ENCODE peak calls at places on chromosomes 2 and 18, in six cellular contexts. One of them, this sample, is unnamed.

GRCh38 chr2:106614511-106615291 is 127.5 kb downstream of the CD8B2 start:
- DNase-seq in erythroblast: no peak
- DNase-seq in aorta: no peak
- DNase-seq in transverse colon: peak
- DNase-seq in NCI-H1417: no peak
- DNase-seq in SK-MEL-5: no peak
- DNase-seq in this sample: no peak

GRCh38 chr2:168156661-168157060 is 90.7 kb downstream of the STK39 start:
- DNase-seq in erythroblast: no peak
- DNase-seq in aorta: no peak
- DNase-seq in transverse colon: peak
- DNase-seq in NCI-H1417: no peak
- DNase-seq in SK-MEL-5: no peak
- DNase-seq in this sample: no peak

GRCh38 chr2:110149330-110150220 is 34.0 kb upstream of the MALL start:
- DNase-seq in erythroblast: no peak
- DNase-seq in aorta: no peak
- DNase-seq in transverse colon: no peak
- DNase-seq in NCI-H1417: no peak
- DNase-seq in SK-MEL-5: peak
- DNase-seq in this sample: no peak

GRCh38 chr18:50697509-50697908 is 122.3 kb downstream of the MRO start:
- DNase-seq in erythroblast: no peak
- DNase-seq in aorta: no peak
- DNase-seq in transverse colon: no peak
- DNase-seq in NCI-H1417: no peak
- DNase-seq in SK-MEL-5: no peak
- DNase-seq in this sample: no peak

GRCh38 chr2:156352911-156353310 is 20.4 kb upstream of the NR4A2 start:
- DNase-seq in erythroblast: no peak
- DNase-seq in aorta: no peak
- DNase-seq in transverse colon: no peak
- DNase-seq in NCI-H1417: no peak
- DNase-seq in SK-MEL-5: no peak
- DNase-seq in this sample: no peak

GRCh38 chr2:9174771-9175441 is 31.7 kb upstream of the ASAP2 start:
- DNase-seq in erythroblast: no peak
- DNase-seq in aorta: no peak
- DNase-seq in transverse colon: no peak
- DNase-seq in NCI-H1417: peak
- DNase-seq in SK-MEL-5: peak
- DNase-seq in this sample: no peak

GRCh38 chr18:54269924-54270844 is 867 bp downstream of the POLI start:
- DNase-seq in erythroblast: peak
- DNase-seq in aorta: no peak
- DNase-seq in transverse colon: peak
- DNase-seq in NCI-H1417: peak
- DNase-seq in SK-MEL-5: peak
- DNase-seq in this sample: no peak

GRCh38 chr18:43160509-43160908 is 45.0 kb upstream of the RIT2 start:
- DNase-seq in erythroblast: no peak
- DNase-seq in aorta: no peak
- DNase-seq in transverse colon: no peak
- DNase-seq in NCI-H1417: no peak
- DNase-seq in SK-MEL-5: no peak
- DNase-seq in this sample: no peak

GRCh38 chr2:200964498-200964897 is 1.0 kb upstream of the ORC2 start:
- DNase-seq in erythroblast: peak
- DNase-seq in aorta: no peak
- DNase-seq in transverse colon: no peak
- DNase-seq in NCI-H1417: no peak
- DNase-seq in SK-MEL-5: no peak
- DNase-seq in this sample: no peak

GRCh38 chr2:50347355-50348044 is 684.4 kb downstream of the NRXN1 start:
- DNase-seq in erythroblast: no peak
- DNase-seq in aorta: no peak
- DNase-seq in transverse colon: no peak
- DNase-seq in NCI-H1417: no peak
- DNase-seq in SK-MEL-5: no peak
- DNase-seq in this sample: no peak

GRCh38 chr18:67318651-67319050 is 197.9 kb downstream of the DSEL start:
- DNase-seq in erythroblast: no peak
- DNase-seq in aorta: no peak
- DNase-seq in transverse colon: no peak
- DNase-seq in NCI-H1417: no peak
- DNase-seq in SK-MEL-5: no peak
- DNase-seq in this sample: no peak

GRCh38 chr18:55302337-55302833 is 285.6 kb downstream of the TCF4 start:
- DNase-seq in erythroblast: no peak
- DNase-seq in aorta: no peak
- DNase-seq in transverse colon: no peak
- DNase-seq in NCI-H1417: no peak
- DNase-seq in SK-MEL-5: no peak
- DNase-seq in this sample: no peak

GRCh38 chr2:150178591-150178990 is 308.9 kb downstream of the RND3 start:
- DNase-seq in erythroblast: no peak
- DNase-seq in aorta: no peak
- DNase-seq in transverse colon: no peak
- DNase-seq in NCI-H1417: no peak
- DNase-seq in SK-MEL-5: no peak
- DNase-seq in this sample: no peak

GRCh38 chr18:8661754-8662573 is 43.4 kb upstream of the MTCL1 start:
- DNase-seq in erythroblast: no peak
- DNase-seq in aorta: no peak
- DNase-seq in transverse colon: peak
- DNase-seq in NCI-H1417: peak
- DNase-seq in SK-MEL-5: no peak
- DNase-seq in this sample: no peak

GRCh38 chr2:143615617-143616016 is 486.4 kb downstream of the ARHGAP15 start:
- DNase-seq in erythroblast: no peak
- DNase-seq in aorta: no peak
- DNase-seq in transverse colon: no peak
- DNase-seq in NCI-H1417: no peak
- DNase-seq in SK-MEL-5: peak
- DNase-seq in this sample: no peak

GRCh38 chr2:101960903-101961286 is 30.9 kb upstream of the IL1R2 start:
- DNase-seq in erythroblast: no peak
- DNase-seq in aorta: no peak
- DNase-seq in transverse colon: no peak
- DNase-seq in NCI-H1417: no peak
- DNase-seq in SK-MEL-5: no peak
- DNase-seq in this sample: no peak

GRCh38 chr2:26540306-26540705 is 62.4 kb upstream of the OTOF start:
- DNase-seq in erythroblast: no peak
- DNase-seq in aorta: no peak
- DNase-seq in transverse colon: no peak
- DNase-seq in NCI-H1417: no peak
- DNase-seq in SK-MEL-5: no peak
- DNase-seq in this sample: no peak

GRCh38 chr2:15059870-15060617 is 427.5 kb downstream of the LRATD1 start:
- DNase-seq in erythroblast: no peak
- DNase-seq in aorta: no peak
- DNase-seq in transverse colon: no peak
- DNase-seq in NCI-H1417: peak
- DNase-seq in SK-MEL-5: no peak
- DNase-seq in this sample: no peak

GRCh38 chr2:190927257-190927656 is 46.6 kb downstream of the GLS start:
- DNase-seq in erythroblast: no peak
- DNase-seq in aorta: no peak
- DNase-seq in transverse colon: no peak
- DNase-seq in NCI-H1417: no peak
- DNase-seq in SK-MEL-5: no peak
- DNase-seq in this sample: no peak

GRCh38 chr2:96949701-96950350 is 36.6 kb downstream of the FAM178B start:
- DNase-seq in erythroblast: no peak
- DNase-seq in aorta: peak
- DNase-seq in transverse colon: no peak
- DNase-seq in NCI-H1417: no peak
- DNase-seq in SK-MEL-5: no peak
- DNase-seq in this sample: no peak

GRCh38 chr2:229901819-229902218 is 20.0 kb downstream of the TRIP12 start:
- DNase-seq in erythroblast: peak
- DNase-seq in aorta: no peak
- DNase-seq in transverse colon: no peak
- DNase-seq in NCI-H1417: no peak
- DNase-seq in SK-MEL-5: no peak
- DNase-seq in this sample: no peak

GRCh38 chr2:128754246-128754724 is 435.6 kb upstream of the HS6ST1 start:
- DNase-seq in erythroblast: no peak
- DNase-seq in aorta: no peak
- DNase-seq in transverse colon: peak
- DNase-seq in NCI-H1417: peak
- DNase-seq in SK-MEL-5: no peak
- DNase-seq in this sample: no peak

GRCh38 chr2:152175012-152175367 is 573 bp downstream of the STAM2 start:
- DNase-seq in erythroblast: no peak
- DNase-seq in aorta: no peak
- DNase-seq in transverse colon: no peak
- DNase-seq in NCI-H1417: no peak
- DNase-seq in SK-MEL-5: no peak
- DNase-seq in this sample: no peak

GRCh38 chr2:191678437-191679110 is 638 bp downstream of the NABP1 start:
- DNase-seq in erythroblast: peak
- DNase-seq in aorta: peak
- DNase-seq in transverse colon: peak
- DNase-seq in NCI-H1417: no peak
- DNase-seq in SK-MEL-5: peak
- DNase-seq in this sample: peak

This sample was measured in ovary.